ENCODE peak calls at places on chromosomes 4 and X, in nine cellular contexts. One of them, this sample, is unnamed.

GRCh38 chrX:111444881-111445280 is 32.9 kb upstream of the DCX start:
- DNase-seq in tibial nerve: no peak
- DNase-seq in osteocyte: no peak
- DNase-seq in BJ: no peak
- DNase-seq in heart left ventricle: no peak
- DNase-seq in K562: no peak
- DNase-seq in activated B cell treated with CpG ODN at 0.5 μM for 24 hours: no peak
- DNase-seq in activated CD8-positive, alpha-beta T cell treated with anti-CD3 and anti-CD28 coated beads for 36 hours: no peak
- DNase-seq in body of pancreas: no peak
- DNase-seq in this sample: no peak

GRCh38 chrX:97895751-97896150 is 1012.0 kb downstream of the RPA4 start:
- DNase-seq in tibial nerve: no peak
- DNase-seq in osteocyte: no peak
- DNase-seq in BJ: peak
- DNase-seq in heart left ventricle: no peak
- DNase-seq in K562: no peak
- DNase-seq in activated B cell treated with CpG ODN at 0.5 μM for 24 hours: no peak
- DNase-seq in activated CD8-positive, alpha-beta T cell treated with anti-CD3 and anti-CD28 coated beads for 36 hours: no peak
- DNase-seq in body of pancreas: no peak
- DNase-seq in this sample: no peak

GRCh38 chr4:148112231-148112982 is 329.8 kb downstream of the NR3C2 start:
- DNase-seq in tibial nerve: no peak
- DNase-seq in osteocyte: no peak
- DNase-seq in BJ: peak
- DNase-seq in heart left ventricle: no peak
- DNase-seq in K562: no peak
- DNase-seq in activated B cell treated with CpG ODN at 0.5 μM for 24 hours: no peak
- DNase-seq in activated CD8-positive, alpha-beta T cell treated with anti-CD3 and anti-CD28 coated beads for 36 hours: no peak
- DNase-seq in body of pancreas: no peak
- DNase-seq in this sample: no peak

GRCh38 chr4:184096561-184097239 is 121.0 kb downstream of the ENPP6 start:
- DNase-seq in tibial nerve: no peak
- DNase-seq in osteocyte: no peak
- DNase-seq in BJ: peak
- DNase-seq in heart left ventricle: no peak
- DNase-seq in K562: no peak
- DNase-seq in activated B cell treated with CpG ODN at 0.5 μM for 24 hours: no peak
- DNase-seq in activated CD8-positive, alpha-beta T cell treated with anti-CD3 and anti-CD28 coated beads for 36 hours: no peak
- DNase-seq in body of pancreas: no peak
- DNase-seq in this sample: no peak

GRCh38 chr4:147638942-147639341 is 21.7 kb downstream of the TMEM184C start:
- DNase-seq in tibial nerve: no peak
- DNase-seq in osteocyte: no peak
- DNase-seq in BJ: no peak
- DNase-seq in heart left ventricle: no peak
- DNase-seq in K562: no peak
- DNase-seq in activated B cell treated with CpG ODN at 0.5 μM for 24 hours: no peak
- DNase-seq in activated CD8-positive, alpha-beta T cell treated with anti-CD3 and anti-CD28 coated beads for 36 hours: no peak
- DNase-seq in body of pancreas: no peak
- DNase-seq in this sample: no peak

GRCh38 chrX:2423293-2423692 is 77.5 kb downstream of the DHRSX start:
- DNase-seq in tibial nerve: no peak
- DNase-seq in osteocyte: no peak
- DNase-seq in BJ: peak
- DNase-seq in heart left ventricle: no peak
- DNase-seq in K562: no peak
- DNase-seq in activated B cell treated with CpG ODN at 0.5 μM for 24 hours: no peak
- DNase-seq in activated CD8-positive, alpha-beta T cell treated with anti-CD3 and anti-CD28 coated beads for 36 hours: no peak
- DNase-seq in body of pancreas: no peak
- DNase-seq in this sample: no peak

GRCh38 chrX:69615779-69616519 is at the start of gene EDA:
- DNase-seq in tibial nerve: peak
- DNase-seq in osteocyte: peak
- DNase-seq in BJ: no peak
- DNase-seq in heart left ventricle: peak
- DNase-seq in K562: peak
- DNase-seq in activated B cell treated with CpG ODN at 0.5 μM for 24 hours: peak
- DNase-seq in activated CD8-positive, alpha-beta T cell treated with anti-CD3 and anti-CD28 coated beads for 36 hours: peak
- DNase-seq in body of pancreas: peak
- DNase-seq in this sample: peak

GRCh38 chr4:85005865-85006377 is 39.4 kb upstream of the WDFY3 start:
- DNase-seq in tibial nerve: no peak
- DNase-seq in osteocyte: no peak
- DNase-seq in BJ: peak
- DNase-seq in heart left ventricle: no peak
- DNase-seq in K562: no peak
- DNase-seq in activated B cell treated with CpG ODN at 0.5 μM for 24 hours: no peak
- DNase-seq in activated CD8-positive, alpha-beta T cell treated with anti-CD3 and anti-CD28 coated beads for 36 hours: no peak
- DNase-seq in body of pancreas: no peak
- DNase-seq in this sample: no peak

GRCh38 chr4:47519239-47519883 is 34.3 kb downstream of the ATP10D start:
- DNase-seq in tibial nerve: no peak
- DNase-seq in osteocyte: no peak
- DNase-seq in BJ: no peak
- DNase-seq in heart left ventricle: no peak
- DNase-seq in K562: no peak
- DNase-seq in activated B cell treated with CpG ODN at 0.5 μM for 24 hours: no peak
- DNase-seq in activated CD8-positive, alpha-beta T cell treated with anti-CD3 and anti-CD28 coated beads for 36 hours: peak
- DNase-seq in body of pancreas: no peak
- DNase-seq in this sample: no peak

GRCh38 chrX:12912786-12913185 is 6.4 kb downstream of the TLR8 start:
- DNase-seq in tibial nerve: no peak
- DNase-seq in osteocyte: no peak
- DNase-seq in BJ: no peak
- DNase-seq in heart left ventricle: no peak
- DNase-seq in K562: no peak
- DNase-seq in activated B cell treated with CpG ODN at 0.5 μM for 24 hours: no peak
- DNase-seq in activated CD8-positive, alpha-beta T cell treated with anti-CD3 and anti-CD28 coated beads for 36 hours: no peak
- DNase-seq in body of pancreas: no peak
- DNase-seq in this sample: no peak

GRCh38 chrX:39895228-39896110 is 202.3 kb downstream of the BCOR start:
- DNase-seq in tibial nerve: no peak
- DNase-seq in osteocyte: no peak
- DNase-seq in BJ: no peak
- DNase-seq in heart left ventricle: no peak
- DNase-seq in K562: no peak
- DNase-seq in activated B cell treated with CpG ODN at 0.5 μM for 24 hours: no peak
- DNase-seq in activated CD8-positive, alpha-beta T cell treated with anti-CD3 and anti-CD28 coated beads for 36 hours: no peak
- DNase-seq in body of pancreas: no peak
- DNase-seq in this sample: no peak

GRCh38 chr4:7546152-7546808 is 111.5 kb upstream of the PSAPL1 start:
- DNase-seq in tibial nerve: no peak
- DNase-seq in osteocyte: no peak
- DNase-seq in BJ: no peak
- DNase-seq in heart left ventricle: no peak
- DNase-seq in K562: no peak
- DNase-seq in activated B cell treated with CpG ODN at 0.5 μM for 24 hours: no peak
- DNase-seq in activated CD8-positive, alpha-beta T cell treated with anti-CD3 and anti-CD28 coated beads for 36 hours: no peak
- DNase-seq in body of pancreas: no peak
- DNase-seq in this sample: no peak

GRCh38 chrX:103791233-103791632 is 14.6 kb downstream of the PLP1 start:
- DNase-seq in tibial nerve: no peak
- DNase-seq in osteocyte: no peak
- DNase-seq in BJ: no peak
- DNase-seq in heart left ventricle: no peak
- DNase-seq in K562: no peak
- DNase-seq in activated B cell treated with CpG ODN at 0.5 μM for 24 hours: no peak
- DNase-seq in activated CD8-positive, alpha-beta T cell treated with anti-CD3 and anti-CD28 coated beads for 36 hours: no peak
- DNase-seq in body of pancreas: no peak
- DNase-seq in this sample: no peak

GRCh38 chr4:122218762-122219161 is 66.6 kb downstream of the BLTP1 start:
- DNase-seq in tibial nerve: no peak
- DNase-seq in osteocyte: no peak
- DNase-seq in BJ: no peak
- DNase-seq in heart left ventricle: no peak
- DNase-seq in K562: no peak
- DNase-seq in activated B cell treated with CpG ODN at 0.5 μM for 24 hours: no peak
- DNase-seq in activated CD8-positive, alpha-beta T cell treated with anti-CD3 and anti-CD28 coated beads for 36 hours: no peak
- DNase-seq in body of pancreas: no peak
- DNase-seq in this sample: peak
- TF ChIP-seq CTCF in tibial nerve: no peak
- TF ChIP-seq CTCF in osteocyte: peak
- TF ChIP-seq CTCF in BJ: peak
- TF ChIP-seq CTCF in heart left ventricle: peak
- TF ChIP-seq CTCF in K562: peak
- TF ChIP-seq CTCF in activated B cell treated with CpG ODN at 0.5 μM for 24 hours: no peak
- TF ChIP-seq CTCF in activated CD8-positive, alpha-beta T cell treated with anti-CD3 and anti-CD28 coated beads for 36 hours: peak
- TF ChIP-seq CTCF in body of pancreas: no peak
- TF ChIP-seq CTCF in this sample: peak

GRCh38 chrX:52983526-52983925 is 25.2 kb upstream of the FAM156A start:
- DNase-seq in tibial nerve: no peak
- DNase-seq in osteocyte: no peak
- DNase-seq in BJ: no peak
- DNase-seq in heart left ventricle: no peak
- DNase-seq in K562: no peak
- DNase-seq in activated B cell treated with CpG ODN at 0.5 μM for 24 hours: no peak
- DNase-seq in activated CD8-positive, alpha-beta T cell treated with anti-CD3 and anti-CD28 coated beads for 36 hours: no peak
- DNase-seq in body of pancreas: no peak
- DNase-seq in this sample: no peak
- TF ChIP-seq CTCF in tibial nerve: no peak
- TF ChIP-seq CTCF in osteocyte: no peak
- TF ChIP-seq CTCF in BJ: no peak
- TF ChIP-seq CTCF in heart left ventricle: no peak
- TF ChIP-seq CTCF in K562: no peak
- TF ChIP-seq CTCF in activated B cell treated with CpG ODN at 0.5 μM for 24 hours: no peak
- TF ChIP-seq CTCF in activated CD8-positive, alpha-beta T cell treated with anti-CD3 and anti-CD28 coated beads for 36 hours: no peak
- TF ChIP-seq CTCF in body of pancreas: no peak
- TF ChIP-seq CTCF in this sample: no peak

GRCh38 chr4:83212041-83212851 is 72.4 kb downstream of the COQ2 start:
- DNase-seq in tibial nerve: no peak
- DNase-seq in osteocyte: peak
- DNase-seq in BJ: no peak
- DNase-seq in heart left ventricle: no peak
- DNase-seq in K562: no peak
- DNase-seq in activated B cell treated with CpG ODN at 0.5 μM for 24 hours: no peak
- DNase-seq in activated CD8-positive, alpha-beta T cell treated with anti-CD3 and anti-CD28 coated beads for 36 hours: peak
- DNase-seq in body of pancreas: peak
- DNase-seq in this sample: no peak

GRCh38 chr4:83207497-83208105 is 77.0 kb downstream of the COQ2 start:
- DNase-seq in tibial nerve: no peak
- DNase-seq in osteocyte: peak
- DNase-seq in BJ: peak
- DNase-seq in heart left ventricle: no peak
- DNase-seq in K562: no peak
- DNase-seq in activated B cell treated with CpG ODN at 0.5 μM for 24 hours: no peak
- DNase-seq in activated CD8-positive, alpha-beta T cell treated with anti-CD3 and anti-CD28 coated beads for 36 hours: no peak
- DNase-seq in body of pancreas: no peak
- DNase-seq in this sample: no peak

GRCh38 chr4:83208371-83208770 is 76.2 kb downstream of the COQ2 start:
- DNase-seq in tibial nerve: no peak
- DNase-seq in osteocyte: no peak
- DNase-seq in BJ: no peak
- DNase-seq in heart left ventricle: no peak
- DNase-seq in K562: no peak
- DNase-seq in activated B cell treated with CpG ODN at 0.5 μM for 24 hours: no peak
- DNase-seq in activated CD8-positive, alpha-beta T cell treated with anti-CD3 and anti-CD28 coated beads for 36 hours: no peak
- DNase-seq in body of pancreas: no peak
- DNase-seq in this sample: no peak

GRCh38 chr4:83205760-83206159 is 78.8 kb downstream of the COQ2 start:
- DNase-seq in tibial nerve: no peak
- DNase-seq in osteocyte: no peak
- DNase-seq in BJ: no peak
- DNase-seq in heart left ventricle: no peak
- DNase-seq in K562: no peak
- DNase-seq in activated B cell treated with CpG ODN at 0.5 μM for 24 hours: no peak
- DNase-seq in activated CD8-positive, alpha-beta T cell treated with anti-CD3 and anti-CD28 coated beads for 36 hours: no peak
- DNase-seq in body of pancreas: no peak
- DNase-seq in this sample: no peak

DNA sequence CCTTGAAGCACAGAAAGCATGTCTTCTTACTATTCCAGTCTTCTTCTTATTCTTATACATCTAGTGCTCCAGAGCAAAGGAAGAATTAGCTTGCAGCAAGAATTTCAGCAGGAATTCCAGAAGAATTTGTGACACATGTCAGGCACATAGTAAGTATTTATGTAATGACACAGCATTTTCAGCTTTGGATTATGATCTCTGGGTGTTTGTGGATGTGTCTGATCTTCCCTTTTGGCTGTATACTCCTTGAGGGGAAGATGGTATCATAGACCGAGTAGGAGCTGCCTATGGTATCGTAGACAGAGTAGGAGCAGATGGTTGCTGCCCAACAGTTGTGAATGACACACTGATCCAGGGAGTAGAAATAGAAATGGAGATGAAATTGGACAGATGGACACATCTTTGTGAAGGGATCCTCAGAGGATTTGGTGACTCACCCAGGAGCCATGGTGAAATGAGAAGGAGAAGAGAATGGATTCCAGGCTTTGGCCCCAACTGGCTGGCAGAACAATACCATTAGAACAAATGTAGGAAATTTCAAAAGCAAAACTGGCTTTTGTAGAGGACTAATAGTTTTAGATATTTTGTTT is 75.7 kb downstream of the COQ2 start:
- DNase-seq in tibial nerve: no peak
- DNase-seq in osteocyte: no peak
- DNase-seq in BJ: peak
- DNase-seq in heart left ventricle: no peak
- DNase-seq in K562: no peak
- DNase-seq in activated B cell treated with CpG ODN at 0.5 μM for 24 hours: no peak
- DNase-seq in activated CD8-positive, alpha-beta T cell treated with anti-CD3 and anti-CD28 coated beads for 36 hours: no peak
- DNase-seq in body of pancreas: no peak
- DNase-seq in this sample: no peak
- TF ChIP-seq CTCF in tibial nerve: no peak
- TF ChIP-seq CTCF in osteocyte: no peak
- TF ChIP-seq CTCF in BJ: no peak
- TF ChIP-seq CTCF in heart left ventricle: no peak
- TF ChIP-seq CTCF in K562: no peak
- TF ChIP-seq CTCF in activated B cell treated with CpG ODN at 0.5 μM for 24 hours: no peak
- TF ChIP-seq CTCF in activated CD8-positive, alpha-beta T cell treated with anti-CD3 and anti-CD28 coated beads for 36 hours: no peak
- TF ChIP-seq CTCF in body of pancreas: no peak
- TF ChIP-seq CTCF in this sample: no peak

GRCh38 chr4:103994059-103994458 is 274.3 kb upstream of the TACR3 start:
- DNase-seq in tibial nerve: no peak
- DNase-seq in osteocyte: no peak
- DNase-seq in BJ: no peak
- DNase-seq in heart left ventricle: no peak
- DNase-seq in K562: no peak
- DNase-seq in activated B cell treated with CpG ODN at 0.5 μM for 24 hours: no peak
- DNase-seq in activated CD8-positive, alpha-beta T cell treated with anti-CD3 and anti-CD28 coated beads for 36 hours: no peak
- DNase-seq in body of pancreas: no peak
- DNase-seq in this sample: no peak
- TF ChIP-seq CTCF in tibial nerve: no peak
- TF ChIP-seq CTCF in osteocyte: no peak
- TF ChIP-seq CTCF in BJ: no peak
- TF ChIP-seq CTCF in heart left ventricle: no peak
- TF ChIP-seq CTCF in K562: no peak
- TF ChIP-seq CTCF in activated B cell treated with CpG ODN at 0.5 μM for 24 hours: no peak
- TF ChIP-seq CTCF in activated CD8-positive, alpha-beta T cell treated with anti-CD3 and anti-CD28 coated beads for 36 hours: no peak
- TF ChIP-seq CTCF in body of pancreas: no peak
- TF ChIP-seq CTCF in this sample: peak

GRCh38 chr4:32340591-32340990 is 1620.4 kb downstream of the PCDH7 start:
- DNase-seq in tibial nerve: no peak
- DNase-seq in osteocyte: no peak
- DNase-seq in BJ: no peak
- DNase-seq in heart left ventricle: no peak
- DNase-seq in K562: no peak
- DNase-seq in activated B cell treated with CpG ODN at 0.5 μM for 24 hours: no peak
- DNase-seq in activated CD8-positive, alpha-beta T cell treated with anti-CD3 and anti-CD28 coated beads for 36 hours: no peak
- DNase-seq in body of pancreas: no peak
- DNase-seq in this sample: no peak
- TF ChIP-seq CTCF in tibial nerve: no peak
- TF ChIP-seq CTCF in osteocyte: no peak
- TF ChIP-seq CTCF in BJ: no peak
- TF ChIP-seq CTCF in heart left ventricle: no peak
- TF ChIP-seq CTCF in K562: no peak
- TF ChIP-seq CTCF in activated B cell treated with CpG ODN at 0.5 μM for 24 hours: no peak
- TF ChIP-seq CTCF in activated CD8-positive, alpha-beta T cell treated with anti-CD3 and anti-CD28 coated beads for 36 hours: no peak
- TF ChIP-seq CTCF in body of pancreas: no peak
- TF ChIP-seq CTCF in this sample: no peak